ENCODE peak calls at places on chromosome 3, in eight cellular contexts. H is RKO, A is kidney epithelial cell, B is lower lobe of right lung, O is GM03348, G is EL, W is MV-4-11, P is A549. T is an unnamed sample.

GRCh38 chr3:181998828-181999227 is 287.1 kb downstream of the SOX2 start:
- DNase-seq in H (no peak), G (no peak), B (no peak), P (no peak), O (no peak), W (no peak), A (no peak), T (no peak)

GRCh38 chr3:127170794-127171193 is 22.1 kb upstream of the PRR23E start:
- DNase-seq in B (no peak), A (peak), P (no peak), G (peak), H (peak), O (peak), W (no peak), T (peak)

GRCh38 chr3:19065027-19065426 is 83.3 kb upstream of the KCNH8 start:
- DNase-seq in A (no peak), B (no peak), P (no peak), H (peak), G (no peak), O (no peak), W (no peak), T (peak)

GRCh38 chr3:154095832-154096421 is 25.3 kb upstream of the ARHGEF26 start:
- DNase-seq in W (peak), H (peak), A (no peak), G (no peak), O (peak), P (no peak), B (no peak), T (peak)

GRCh38 chr3:116815831-116816588 is 106.4 kb downstream of the TUSC7 start:
- DNase-seq in P (no peak), H (no peak), B (no peak), G (no peak), W (no peak), O (no peak), A (no peak), T (no peak)

GRCh38 chr3:107242579-107242978 is 134.7 kb upstream of the CCDC54 start:
- DNase-seq in B (no peak), A (no peak), O (no peak), W (no peak), H (no peak), G (peak), P (no peak), T (no peak)

GRCh38 chr3:47376393-47376792 is 4.4 kb upstream of the PTPN23 start:
- DNase-seq in O (no peak), B (no peak), P (no peak), H (no peak), A (no peak), W (no peak), G (no peak), T (no peak)

GRCh38 chr3:190486201-190486865 is 27.6 kb upstream of the IL1RAP start:
- DNase-seq in W (no peak), P (no peak), G (no peak), B (no peak), H (no peak), O (no peak), A (no peak), T (no peak)

GRCh38 chr3:19231792-19232461 is 83.6 kb downstream of the KCNH8 start:
- DNase-seq in O (no peak), W (no peak), A (no peak), H (no peak), P (no peak), B (no peak), G (no peak), T (no peak)

GRCh38 chr3:87359025-87359424 is 82.6 kb upstream of the POU1F1 start:
- DNase-seq in O (no peak), B (no peak), W (no peak), H (no peak), A (no peak), G (no peak), P (no peak), T (no peak)

GRCh38 chr3:21310176-21310575 is 440.8 kb downstream of the ZNF385D start:
- DNase-seq in W (no peak), B (no peak), A (no peak), P (no peak), H (no peak), G (peak), O (peak), T (no peak)

GRCh38 chr3:37703633-37704032 is 158.0 kb upstream of the CTDSPL start:
- DNase-seq in P (no peak), W (no peak), O (no peak), G (peak), B (no peak), H (peak), A (no peak), T (peak)

GRCh38 chr3:170130532-170130931 is 51.0 kb downstream of the PHC3 start:
- DNase-seq in G (no peak), O (peak), H (no peak), B (no peak), W (no peak), P (no peak), A (no peak), T (no peak)

GRCh38 chr3:23099021-23099420 is 104.1 kb upstream of the UBE2E2 start:
- DNase-seq in G (no peak), P (no peak), O (no peak), A (no peak), B (no peak), H (no peak), W (no peak), T (no peak)

GRCh38 chr3:14430706-14431470 is 28.5 kb downstream of the SLC6A6 start:
- DNase-seq in O (no peak), G (no peak), B (no peak), P (no peak), H (no peak), A (no peak), W (no peak), T (no peak)

GRCh38 chr3:128867200-128868125 is 12.0 kb upstream of the ACAD9 start:
- DNase-seq in P (no peak), O (no peak), G (peak), W (peak), B (no peak), H (no peak), A (no peak), T (no peak)

GRCh38 chr3:159560214-159561004 is 428.2 kb upstream of the IL12A start:
- DNase-seq in W (no peak), A (no peak), H (no peak), P (no peak), O (no peak), G (no peak), B (no peak), T (no peak)

GRCh38 chr3:100994187-100994586 is 966 bp upstream of the ABI3BP start:
- DNase-seq in O (no peak), P (no peak), B (no peak), A (no peak), H (no peak), W (no peak), G (no peak), T (no peak)

GRCh38 chr3:61561374-61562041 is at the start of gene PTPRG:
- DNase-seq in O (peak), H (peak), W (peak), A (peak), P (peak), G (peak), B (peak), T (peak)

GRCh38 chr3:33884204-33884561 is 85.8 kb downstream of the PDCD6IP start:
- DNase-seq in H (no peak), B (no peak), A (peak), O (peak), G (peak), P (peak), W (peak), T (no peak)

GRCh38 chr3:135694142-135694541 is 271.4 kb upstream of the PPP2R3A start:
- DNase-seq in G (no peak), H (no peak), O (no peak), P (no peak), W (no peak), B (no peak), A (no peak), T (no peak)

GRCh38 chr3:97515076-97515475 is 249.5 kb upstream of the ARL6 start:
- DNase-seq in O (no peak), P (no peak), B (no peak), A (no peak), W (no peak), H (no peak), G (no peak), T (no peak)